ENCODE peak calls at places on chromosomes 4 and X, in eight cellular contexts. R is left kidney, G is foreskin fibroblast, Z is T follicular helper cell, O is uterus, Q is lower lobe of right lung, N is ureter, S is Daoy. V is an unnamed sample.

GRCh38 chrX:81202989-81203388 is 1.1 kb downstream of the SH3BGRL start:
- DNase-seq in R (no peak), G (peak), Z (no peak), O (no peak), Q (no peak), N (no peak), S (no peak), V (no peak)

GRCh38 chrX:70087857-70088256 is 25.6 kb downstream of the OTUD6A start:
- DNase-seq in R (peak), G (peak), Z (no peak), O (no peak), Q (no peak), N (no peak), S (peak), V (peak)

GRCh38 chr4:25860586-25861421 is 2.0 kb downstream of the SEL1L3 start:
- DNase-seq in R (no peak), G (no peak), Z (no peak), O (no peak), Q (peak), N (no peak), S (no peak), V (no peak)

GRCh38 chrX:105282077-105282476 is 61.6 kb upstream of the TEX13A start:
- DNase-seq in R (no peak), G (peak), Z (no peak), O (no peak), Q (no peak), N (no peak), S (no peak), V (no peak)

GRCh38 chr4:13984996-13985780 is 357.7 kb upstream of the BOD1L1 start:
- DNase-seq in R (no peak), G (peak), Z (no peak), O (no peak), Q (no peak), N (no peak), S (peak), V (no peak)

GRCh38 chr4:140343303-140343702 is 30.1 kb upstream of the SCOC start:
- DNase-seq in R (peak), G (peak), Z (no peak), O (no peak), Q (peak), N (peak), S (peak), V (peak)

GRCh38 chrX:107674480-107675364 is 46.4 kb downstream of the PRPS1 start:
- DNase-seq in R (peak), G (peak), Z (peak), O (peak), Q (peak), N (peak), S (peak), V (peak)

GRCh38 chr4:129344058-129344457 is 248.1 kb downstream of the C4orf33 start:
- DNase-seq in R (peak), G (peak), Z (no peak), O (no peak), Q (no peak), N (no peak), S (peak), V (peak)

GRCh38 chrX:20265726-20266681 is 705 bp downstream of the RPS6KA3 start:
- DNase-seq in R (peak), G (peak), Z (no peak), O (peak), Q (peak), N (peak), S (peak), V (peak)

GRCh38 chrX:151009582-151009981 is 26.4 kb downstream of the HMGB3 start:
- DNase-seq in R (peak), G (no peak), Z (no peak), O (no peak), Q (no peak), N (no peak), S (no peak), V (no peak)

GRCh38 chr4:185534534-185534849 is 815 bp downstream of the PDLIM3 start:
- DNase-seq in R (no peak), G (no peak), Z (no peak), O (no peak), Q (no peak), N (no peak), S (no peak), V (no peak)

GRCh38 chr4:71322425-71322824 is 16.4 kb upstream of the SLC4A4 start:
- DNase-seq in R (no peak), G (no peak), Z (no peak), O (no peak), Q (no peak), N (no peak), S (no peak), V (no peak)

GRCh38 chr4:41174444-41174843 is 39.9 kb downstream of the APBB2 start:
- DNase-seq in R (no peak), G (peak), Z (no peak), O (no peak), Q (no peak), N (no peak), S (no peak), V (no peak)

GRCh38 chr4:3532714-3533336 is 603 bp upstream of the LRPAP1 start:
- DNase-seq in R (no peak), G (no peak), Z (no peak), O (no peak), Q (no peak), N (no peak), S (no peak), V (no peak)

GRCh38 chrX:23317799-23318724 is 16.6 kb upstream of the PTCHD1 start:
- DNase-seq in R (peak), G (no peak), Z (no peak), O (no peak), Q (no peak), N (no peak), S (peak), V (peak)

GRCh38 chr4:140240237-140240636 is 86.3 kb upstream of the MAML3 start:
- DNase-seq in R (peak), G (no peak), Z (no peak), O (no peak), Q (no peak), N (no peak), S (no peak), V (peak)

GRCh38 chr4:175536852-175537453 is 275.1 kb downstream of the GPM6A start:
- DNase-seq in R (peak), G (peak), Z (no peak), O (no peak), Q (no peak), N (no peak), S (peak), V (peak)

GRCh38 chr4:43411226-43411625 is 518.7 kb downstream of the GRXCR1 start:
- DNase-seq in R (no peak), G (peak), Z (no peak), O (no peak), Q (no peak), N (no peak), S (no peak), V (no peak)

GRCh38 chr4:118740869-118741268 is 55.7 kb downstream of the METTL14 start:
- DNase-seq in R (peak), G (peak), Z (no peak), O (no peak), Q (no peak), N (no peak), S (no peak), V (peak)

GRCh38 chr4:188695261-188695660 is 556.0 kb downstream of the TRIML1 start:
- DNase-seq in R (no peak), G (no peak), Z (no peak), O (no peak), Q (no peak), N (no peak), S (no peak), V (no peak)

GRCh38 chrX:15973299-15973698 is 118.7 kb upstream of the AP1S2 start:
- DNase-seq in R (peak), G (peak), Z (no peak), O (no peak), Q (no peak), N (no peak), S (peak), V (peak)

GRCh38 chrX:107562482-107562881 is 65.8 kb upstream of the PRPS1 start:
- DNase-seq in R (no peak), G (peak), Z (no peak), O (no peak), Q (no peak), N (no peak), S (peak), V (no peak)

GRCh38 chr4:41212221-41213203 is 1.8 kb downstream of the APBB2 start:
- DNase-seq in R (peak), G (peak), Z (no peak), O (peak), Q (no peak), N (peak), S (peak), V (peak)

GRCh38 chrX:110420771-110421498 is 62.3 kb downstream of the RTL9 start:
- DNase-seq in R (no peak), G (peak), Z (no peak), O (no peak), Q (no peak), N (no peak), S (no peak), V (peak)

GRCh38 chr4:113080050-113080449 is 30.6 kb downstream of the ANK2 start:
- DNase-seq in R (peak), G (peak), Z (no peak), O (no peak), Q (no peak), N (no peak), S (peak), V (no peak)

GRCh38 chrX:13064599-13065143 is 20.3 kb upstream of the FAM9C start:
- DNase-seq in R (no peak), G (peak), Z (no peak), O (no peak), Q (no peak), N (no peak), S (no peak), V (peak)

GRCh38 chrX:132612990-132613564 is 124.2 kb upstream of the MBNL3 start:
- DNase-seq in R (peak), G (peak), Z (peak), O (peak), Q (peak), N (no peak), S (peak), V (peak)

GRCh38 chr4:126772662-126773061 is 860.1 kb upstream of the INTU start:
- DNase-seq in R (peak), G (no peak), Z (no peak), O (no peak), Q (no peak), N (no peak), S (no peak), V (no peak)

GRCh38 chr4:62408467-62408866 is 1208.3 kb downstream of the ADGRL3 start:
- DNase-seq in R (peak), G (no peak), Z (no peak), O (no peak), Q (no peak), N (no peak), S (no peak), V (peak)

GRCh38 chr4:1044469-1045192 is 33.2 kb downstream of the FGFRL1 start:
- DNase-seq in R (no peak), G (peak), Z (no peak), O (peak), Q (peak), N (no peak), S (peak), V (no peak)

GRCh38 chr4:5421416-5421815 is 286.9 kb downstream of the EVC2 start:
- DNase-seq in R (no peak), G (no peak), Z (no peak), O (no peak), Q (no peak), N (no peak), S (no peak), V (no peak)

GRCh38 chrX:153554519-153555167 is 37.2 kb downstream of the ATP2B3 start:
- DNase-seq in R (peak), G (peak), Z (peak), O (peak), Q (peak), N (peak), S (peak), V (peak)

GRCh38 chr4:77443941-77444340 is 161.7 kb upstream of the CXCL13 start:
- DNase-seq in R (no peak), G (peak), Z (no peak), O (no peak), Q (no peak), N (no peak), S (no peak), V (no peak)

GRCh38 chr4:147560632-147561031 is 56.6 kb upstream of the TMEM184C start:
- DNase-seq in R (no peak), G (peak), Z (no peak), O (no peak), Q (no peak), N (no peak), S (no peak), V (no peak)

V was measured in NCI-H69.